ENCODE peak calls at places on chromosomes 11 and 22, in seven cellular contexts. Q is colonic mucosa; D is CD8-positive, alpha-beta T cell; E is hepatocyte; V is lower lobe of right lung; Z is CD8-positive, alpha-beta memory T cell; R is HepG2. L is an unnamed sample.

GRCh38 chr11:62791501-62792192 is at the start of gene TMEM223:
- DNase-seq in D (peak; percentile 84), Z (peak; percentile 88), E (peak; percentile 95), R (peak; percentile 68), Q (peak; percentile 92), V (peak; percentile 93), L (no peak)

GRCh38 chr11:83070044-83070877 is 1.4 kb downstream of the RAB30 start:
- DNase-seq in D (no peak), V (no peak), R (no peak), Q (no peak), Z (no peak), E (peak; percentile 23), L (no peak)

GRCh38 chr11:68146704-68147474 is 25.7 kb upstream of the CHKA start:
- DNase-seq in E (peak; percentile 85), V (peak; percentile 74), R (peak; percentile 97), Z (no peak), Q (peak; percentile 87), D (no peak), L (no peak)

GRCh38 chr11:100719809-100720221 is 32.7 kb downstream of the ARHGAP42 start:
- DNase-seq in D (no peak), Q (peak; percentile 28), R (no peak), V (no peak), Z (no peak), E (peak; percentile 45), L (no peak)

GRCh38 chr11:1022908-1023810 is 13.4 kb downstream of the MUC6 start:
- DNase-seq in D (no peak), Q (no peak), E (no peak), V (no peak), Z (no peak), R (no peak), L (no peak)

GRCh38 chr11:119772581-119772980 is 43.6 kb upstream of the NECTIN1 start:
- DNase-seq in R (no peak), Z (no peak), Q (no peak), V (no peak), D (no peak), E (no peak), L (no peak)

GRCh38 chr11:11243790-11244469 is 109.1 kb downstream of the CSNK2A3 start:
- DNase-seq in Q (no peak), E (peak; percentile 65), Z (peak; percentile 23), D (no peak), V (no peak), R (no peak), L (no peak)

GRCh38 chr11:120554771-120555432 is 43.4 kb downstream of the GRIK4 start:
- DNase-seq in Z (no peak), Q (no peak), R (no peak), D (no peak), E (no peak), V (no peak), L (no peak)

GRCh38 chr11:134380229-134380628 is 31.8 kb downstream of the B3GAT1 start:
- DNase-seq in Z (no peak), V (no peak), E (no peak), Q (no peak), R (no peak), D (no peak), L (no peak)

GRCh38 chr11:124113890-124114289 is 1.4 kb upstream of the VWA5A start:
- DNase-seq in Z (no peak), E (peak; percentile 50), R (no peak), V (no peak), D (no peak), Q (peak; percentile 62), L (no peak)

GRCh38 chr22:45204241-45204640 is 36.5 kb downstream of the KIAA0930 start:
- DNase-seq in V (no peak), E (no peak), D (no peak), Z (no peak), R (no peak), Q (no peak), L (no peak)

GRCh38 chr11:28289444-28289843 is 181.3 kb downstream of the METTL15 start:
- DNase-seq in V (no peak), E (no peak), R (no peak), Z (no peak), D (no peak), Q (no peak), L (no peak)

GRCh38 chr11:12232819-12233601 is 122.6 kb downstream of the MICAL2 start:
- DNase-seq in V (no peak), D (no peak), E (no peak), Q (no peak), R (no peak), Z (no peak), L (no peak)

GRCh38 chr11:12157241-12157661 is 46.9 kb downstream of the MICAL2 start:
- DNase-seq in Q (no peak), D (no peak), E (no peak), V (no peak), Z (no peak), R (no peak), L (no peak)

GRCh38 chr22:38984224-38984623 is 2.1 kb downstream of the APOBEC3B start:
- DNase-seq in Q (no peak), D (no peak), Z (no peak), R (no peak), E (no peak), V (no peak), L (no peak)

GRCh38 chr22:38981005-38981658 is 1.0 kb upstream of the APOBEC3B start:
- DNase-seq in V (no peak), Z (peak; percentile 16), Q (peak; percentile 55), E (peak; percentile 79), D (no peak), R (peak; percentile 67), L (no peak)

GRCh38 chr22:38986629-38987028 is 4.5 kb downstream of the APOBEC3B start:
- DNase-seq in E (no peak), D (no peak), V (no peak), Z (no peak), R (no peak), Q (no peak), L (no peak)

GRCh38 chr22:38982008-38982927 is at the start of gene APOBEC3B:
- DNase-seq in D (peak; percentile 57), E (peak; percentile 95), R (peak; percentile 86), V (peak; percentile 80), Q (peak; percentile 95), Z (peak; percentile 24), L (no peak)

DNA sequence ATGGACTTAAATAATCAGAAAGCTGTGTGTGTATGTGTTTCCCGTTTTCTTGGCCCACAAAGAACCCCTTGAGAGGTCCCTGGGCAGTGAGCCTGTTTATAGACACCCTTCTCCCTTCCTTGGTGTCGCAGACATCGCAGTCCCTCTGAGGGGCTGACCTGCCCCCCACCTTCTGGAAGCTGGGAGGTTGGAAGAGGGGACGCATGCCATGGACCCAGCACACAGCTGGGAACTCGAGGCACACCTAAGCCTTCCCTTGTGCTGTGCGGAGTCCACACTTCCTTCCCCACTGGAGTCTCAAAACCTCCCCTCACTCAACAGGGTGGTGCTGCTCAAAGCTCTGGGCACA is 514 bp upstream of the APOBEC3B start:
- DNase-seq in E (peak; percentile 3), D (no peak), Q (no peak), R (no peak), Z (no peak), V (no peak), L (no peak)
- H3K27ac ChIP-seq in E (peak overlapping the region; percentile 60), D (no peak overlapping the region), Q (peak overlapping the region; percentile 55), R (no peak overlapping the region), Z (no peak overlapping the region), V (peak overlapping the region; percentile 46), L (no peak overlapping the region)

DNA sequence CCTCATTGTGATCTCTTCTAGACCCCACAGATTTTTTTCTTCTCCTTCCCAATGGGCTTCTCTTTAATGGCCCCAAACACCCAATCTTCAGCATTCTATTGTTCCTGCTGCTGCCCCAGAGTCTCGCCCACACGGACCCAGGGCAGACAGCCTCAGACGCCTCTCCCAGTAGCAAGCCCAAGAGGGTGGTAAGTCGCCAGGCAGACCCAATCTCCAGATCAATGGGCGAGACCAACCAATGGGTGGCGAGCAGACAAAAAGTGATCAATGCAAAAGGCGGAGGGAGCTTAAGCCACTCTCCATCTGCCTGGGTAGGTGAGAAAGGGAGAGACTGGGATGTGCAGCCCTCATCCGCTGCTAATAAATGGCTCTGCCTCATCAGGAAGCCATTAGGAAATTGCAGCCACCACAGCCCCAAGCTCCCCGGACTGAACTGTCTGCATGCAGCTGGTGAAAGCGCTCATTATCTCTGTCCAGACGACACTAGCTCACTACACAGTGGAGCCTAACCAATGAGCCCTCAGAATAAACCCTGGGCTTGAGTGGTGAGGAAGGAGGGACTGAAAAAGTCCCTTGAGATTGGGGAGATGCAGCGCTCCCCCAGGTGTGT is 81.8 kb downstream of the ETS1 start:
- DNase-seq in D (no peak), R (no peak), Z (no peak), Q (no peak), V (no peak), E (no peak), L (no peak)
- H3K4me3 ChIP-seq in D (peak overlapping the region; percentile 36), R (no peak overlapping the region), Z (peak overlapping the region; percentile 37), Q (no peak overlapping the region), V (no peak overlapping the region), E (no peak overlapping the region), L (no peak overlapping the region)

GRCh38 chr22:46763051-46763705 is 728 bp downstream of the TBC1D22A start:
- DNase-seq in Q (no peak), R (no peak), D (no peak), E (no peak), V (peak; percentile 48), Z (peak; percentile 54), L (no peak)

GRCh38 chr22:46764140-46764680 is 1.8 kb downstream of the TBC1D22A start:
- DNase-seq in Q (no peak), V (no peak), Z (no peak), R (no peak), E (no peak), D (no peak), L (no peak)

GRCh38 chr22:46767249-46767985 is 5.0 kb downstream of the TBC1D22A start:
- DNase-seq in Z (no peak), V (peak; percentile 32), R (no peak), D (no peak), E (no peak), Q (no peak), L (no peak)

GRCh38 chr22:46766611-46767010 is 4.2 kb downstream of the TBC1D22A start:
- DNase-seq in R (no peak), Q (no peak), Z (no peak), V (peak; percentile 29), E (no peak), D (no peak), L (no peak)

DNA sequence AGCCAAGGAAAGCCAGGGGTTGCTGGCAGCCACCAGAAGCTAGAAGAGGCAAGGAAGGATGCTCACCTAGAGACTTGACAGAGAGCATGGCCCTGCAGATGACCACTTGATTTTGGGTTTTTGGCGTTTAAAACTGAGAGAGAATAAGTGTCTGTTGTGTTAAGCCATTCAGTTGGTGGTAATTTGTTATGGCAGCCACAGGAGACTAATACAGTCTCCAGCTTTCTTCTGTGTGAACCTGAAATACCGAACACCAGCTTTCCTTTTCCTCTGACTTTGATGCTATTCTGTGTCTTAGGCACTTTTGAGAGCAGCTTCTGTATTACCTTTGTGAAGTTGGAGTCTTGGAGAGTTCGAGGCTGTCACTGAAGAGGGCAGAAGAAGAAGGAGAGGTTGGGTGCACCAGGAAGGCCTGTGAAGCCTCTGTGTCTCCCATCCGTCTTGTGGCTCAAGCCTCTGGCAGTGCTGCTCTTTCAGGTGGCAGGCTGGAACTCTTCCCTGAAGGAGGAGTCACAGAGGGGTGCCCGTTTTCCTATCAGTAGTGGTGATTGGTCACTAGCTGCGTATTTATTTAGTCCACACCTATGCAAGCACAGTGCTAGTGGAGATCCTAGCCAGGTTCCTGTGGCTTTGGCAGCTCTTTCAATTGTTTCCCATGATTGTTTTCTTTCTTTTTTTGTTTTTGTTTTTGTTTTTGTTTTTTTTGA is 2.5 kb downstream of the TBC1D22A start:
- DNase-seq in R (no peak), Z (no peak), E (no peak), Q (no peak), V (peak; percentile 44), D (no peak), L (no peak)
- H3K36me3 ChIP-seq in R (no peaks in the 10 kb centered on the region), Z (no peaks in the 10 kb centered on the region), E (no peaks in the 10 kb centered on the region), Q (no peaks in the 10 kb centered on the region), V (no peaks in the 10 kb centered on the region), D (no peaks in the 10 kb centered on the region), L (no peaks in the 10 kb centered on the region)

GRCh38 chr11:94747136-94748110 is 20.7 kb upstream of the AMOTL1 start:
- DNase-seq in Z (no peak), Q (no peak), E (no peak), V (no peak), D (no peak), R (no peak), L (no peak)
- H3K27ac ChIP-seq in Z (no peak overlapping the region), Q (no peak overlapping the region), E (peak overlapping the region; percentile 88), V (peak overlapping the region; percentile 10), D (no peak overlapping the region), R (no peak overlapping the region), L (no peak overlapping the region)

L was measured in iPS DF 6.9.